ENCODE peak calls at places on chromosomes 3 and 15, in six cellular contexts. D, U, J, Z, W and X are unnamed samples.

GRCh38 chr15:100147828-100148227 is 193.9 kb downstream of the ADAMTS17 start:
- DNase-seq in D (no peak), U (no peak), J (no peak), Z (no peak), W (no peak), X (no peak)

GRCh38 chr3:150610785-150611184 is 7.7 kb downstream of the SELENOT start:
- DNase-seq in D (no peak), U (no peak), J (no peak), Z (no peak), W (no peak), X (no peak)

GRCh38 chr3:71168961-71169411 is 414.5 kb downstream of the FOXP1 start:
- DNase-seq in D (peak), U (no peak), J (no peak), Z (no peak), W (no peak), X (no peak)

GRCh38 chr3:116770815-116771450 is 61.4 kb downstream of the TUSC7 start:
- DNase-seq in D (peak), U (no peak), J (no peak), Z (peak), W (peak), X (peak)

GRCh38 chr15:78369161-78369560 is 29.0 kb downstream of the CRABP1 start:
- DNase-seq in D (no peak), U (no peak), J (no peak), Z (no peak), W (no peak), X (no peak)

GRCh38 chr3:12336099-12336498 is 47.2 kb downstream of the PPARG start:
- DNase-seq in D (no peak), U (no peak), J (no peak), Z (peak), W (no peak), X (no peak)

GRCh38 chr15:79543097-79543496 is 111.0 kb downstream of the MINAR1 start:
- DNase-seq in D (no peak), U (no peak), J (no peak), Z (no peak), W (no peak), X (no peak)

GRCh38 chr3:185318136-185318535 is 44.8 kb upstream of the MAP3K13 start:
- DNase-seq in D (peak), U (no peak), J (no peak), Z (no peak), W (peak), X (peak)

GRCh38 chr15:68277131-68277604 is 377 bp upstream of the FEM1B start:
- DNase-seq in D (peak), U (no peak), J (peak), Z (no peak), W (no peak), X (peak)

GRCh38 chr3:161559177-161559998 is 62.8 kb downstream of the OTOL1 start:
- DNase-seq in D (peak), U (no peak), J (no peak), Z (peak), W (no peak), X (peak)

GRCh38 chr3:188164248-188164687 is 10.3 kb downstream of the LPP start:
- DNase-seq in D (no peak), U (no peak), J (no peak), Z (no peak), W (no peak), X (peak)

GRCh38 chr3:126782554-126782953 is 78.5 kb downstream of the CHCHD6 start:
- DNase-seq in D (peak), U (no peak), J (no peak), Z (no peak), W (peak), X (peak)

GRCh38 chr3:126126292-126126691 is 42.4 kb upstream of the SLC41A3 start:
- DNase-seq in D (no peak), U (no peak), J (peak), Z (no peak), W (no peak), X (no peak)

GRCh38 chr3:117045143-117045542 is 335.6 kb downstream of the TUSC7 start:
- DNase-seq in D (peak), U (no peak), J (no peak), Z (no peak), W (no peak), X (peak)

GRCh38 chr3:161372321-161373260 is 1.3 kb upstream of the SPTSSB start:
- DNase-seq in D (no peak), U (no peak), J (peak), Z (no peak), W (no peak), X (peak)

GRCh38 chr15:94414921-94415320 is 183.6 kb downstream of the MCTP2 start:
- DNase-seq in D (no peak), U (no peak), J (no peak), Z (no peak), W (no peak), X (peak)

GRCh38 chr15:88256261-88257230 is at the start of gene NTRK3:
- DNase-seq in D (no peak), U (no peak), J (no peak), Z (peak), W (no peak), X (no peak)

GRCh38 chr3:43198791-43199644 is 87.3 kb upstream of the SNRK start:
- DNase-seq in D (peak), U (no peak), J (no peak), Z (no peak), W (no peak), X (no peak)

GRCh38 chr15:100005715-100006114 is 272.5 kb upstream of the LYSMD4 start:
- DNase-seq in D (no peak), U (no peak), J (no peak), Z (no peak), W (no peak), X (no peak)

GRCh38 chr15:42137461-42138261 is 18.8 kb downstream of the PLA2G4F start:
- DNase-seq in D (peak), U (no peak), J (no peak), Z (peak), W (no peak), X (peak)

GRCh38 chr3:126064627-126065258 is 19.2 kb downstream of the SLC41A3 start:
- DNase-seq in D (no peak), U (no peak), J (peak), Z (peak), W (no peak), X (no peak)

GRCh38 chr15:69931159-69931558 is 166.6 kb downstream of the TLE3 start:
- DNase-seq in D (no peak), U (no peak), J (no peak), Z (no peak), W (no peak), X (no peak)

GRCh38 chr3:101827211-101828174 is 21.8 kb upstream of the NFKBIZ start:
- DNase-seq in D (peak), U (peak), J (peak), Z (no peak), W (no peak), X (peak)

GRCh38 chr3:104080228-104080627 is 1286.5 kb upstream of the ALCAM start:
- DNase-seq in D (no peak), U (no peak), J (no peak), Z (no peak), W (no peak), X (no peak)

GRCh38 chr3:116064646-116065045 is 380.6 kb downstream of the LSAMP start:
- DNase-seq in D (peak), U (no peak), J (no peak), Z (no peak), W (no peak), X (peak)

GRCh38 chr15:61659571-61660190 is 400.6 kb downstream of the VPS13C start:
- DNase-seq in D (no peak), U (no peak), J (no peak), Z (no peak), W (no peak), X (no peak)

GRCh38 chr3:46979958-46980497 is 562 bp downstream of the NBEAL2 start:
- DNase-seq in D (no peak), U (no peak), J (peak), Z (no peak), W (no peak), X (no peak)

GRCh38 chr3:189132125-189132744 is 39.5 kb upstream of the TPRG1 start:
- DNase-seq in D (peak), U (peak), J (peak), Z (peak), W (peak), X (peak)

GRCh38 chr3:196645091-196645490 is 5.6 kb downstream of the NRROS start:
- DNase-seq in D (no peak), U (no peak), J (no peak), Z (peak), W (no peak), X (no peak)

GRCh38 chr3:111862974-111863373 is 3.9 kb downstream of the PHLDB2 start:
- DNase-seq in D (no peak), U (no peak), J (no peak), Z (no peak), W (no peak), X (no peak)

GRCh38 chr3:111863942-111864341 is 4.9 kb downstream of the PHLDB2 start:
- DNase-seq in D (peak), U (no peak), J (no peak), Z (no peak), W (no peak), X (no peak)

GRCh38 chr3:111867889-111868426 is 8.9 kb downstream of the PHLDB2 start:
- DNase-seq in D (no peak), U (no peak), J (no peak), Z (no peak), W (no peak), X (no peak)

GRCh38 chr3:111862415-111862814 is 3.4 kb downstream of the PHLDB2 start:
- DNase-seq in D (no peak), U (no peak), J (no peak), Z (no peak), W (no peak), X (no peak)

DNA sequence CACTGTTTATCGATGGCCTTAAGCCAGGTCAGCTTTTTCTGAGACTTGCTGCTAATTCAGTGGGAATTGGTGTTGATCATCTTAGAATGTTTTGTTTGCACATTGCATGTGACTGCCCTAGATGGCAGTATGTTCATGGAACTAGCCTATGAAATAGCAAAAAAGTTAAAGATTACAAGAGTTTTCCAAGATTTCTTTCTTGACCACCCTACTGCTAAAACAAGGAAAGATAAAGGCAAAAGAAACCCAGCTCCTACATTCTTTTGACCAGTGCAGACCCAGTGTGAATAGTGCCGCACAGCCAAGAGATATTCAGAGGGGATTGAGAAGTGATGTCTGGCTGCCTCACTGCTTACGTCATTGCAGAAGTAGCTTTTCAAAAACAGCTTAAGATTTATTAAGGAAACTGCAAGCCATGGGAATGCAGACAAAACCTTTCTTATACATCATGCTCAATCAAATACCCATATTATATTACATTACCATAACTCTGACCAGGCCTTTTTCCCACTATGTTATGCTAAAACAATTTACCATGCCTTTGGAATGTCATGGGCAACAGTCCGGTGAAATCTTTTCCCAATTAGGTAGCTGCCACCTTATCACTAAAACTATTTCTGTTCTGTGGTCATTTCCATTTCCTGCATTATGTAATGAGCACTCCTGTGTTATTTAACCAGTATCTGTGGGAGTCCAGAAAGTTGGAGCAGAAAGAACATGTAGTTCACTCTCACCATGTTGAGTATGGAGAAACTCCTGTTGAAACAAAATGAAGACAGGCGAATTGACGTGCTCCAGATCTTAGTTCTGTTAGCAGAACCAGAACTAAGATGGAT is 6.0 kb downstream of the PHLDB2 start:
- DNase-seq in D (peak), U (no peak), J (no peak), Z (no peak), W (peak), X (peak)
- TF ChIP-seq CTCF in D (peak), U (no peak), J (no peak), Z (no peak), W (peak), X (no peak)

DNA sequence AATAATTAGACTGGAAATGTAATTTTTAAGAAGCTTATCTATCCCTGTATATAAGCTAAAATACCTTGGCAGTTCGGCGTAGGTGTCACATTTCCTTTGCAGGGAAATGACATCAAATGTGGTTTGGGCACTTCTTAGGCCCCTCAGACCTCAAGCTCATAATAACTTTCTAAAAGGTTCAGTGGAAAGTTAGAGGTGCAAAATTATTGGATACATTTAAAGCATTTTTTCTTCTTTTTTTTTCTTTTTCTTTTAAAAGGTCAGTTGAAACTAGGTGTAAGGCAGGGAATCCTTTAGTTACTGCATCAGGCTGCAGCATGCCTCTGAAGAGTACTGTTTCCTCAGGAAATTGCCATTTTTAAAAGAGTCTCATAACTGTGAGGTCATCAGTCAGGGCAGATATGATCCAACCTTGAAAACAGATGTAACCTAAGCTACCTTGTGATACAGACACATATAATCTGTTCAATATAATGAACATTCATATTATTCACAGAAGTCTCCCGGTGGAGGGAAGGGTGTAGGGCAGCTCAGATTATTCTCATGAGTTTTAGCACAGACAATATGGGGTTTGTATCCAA is 4.8 kb downstream of the SACM1L start:
- DNase-seq in D (no peak), U (no peak), J (no peak), Z (no peak), W (no peak), X (peak)
- TF ChIP-seq CTCF in D (no peak), U (no peak), J (no peak), Z (no peak), W (no peak), X (no peak)

GRCh38 chr3:170836491-170836890 is 33.5 kb downstream of the RPL22L1 start:
- DNase-seq in D (no peak), U (no peak), J (no peak), Z (no peak), W (no peak), X (no peak)
- TF ChIP-seq CTCF in D (no peak), U (no peak), J (no peak), Z (no peak), W (no peak), X (no peak)

GRCh38 chr15:72339777-72340177 is 19.8 kb upstream of the CELF6 start:
- DNase-seq in D (peak), U (no peak), J (no peak), Z (peak), W (peak), X (peak)

GRCh38 chr15:72342385-72342784 is 22.4 kb upstream of the CELF6 start:
- DNase-seq in D (peak), U (peak), J (no peak), Z (peak), W (no peak), X (peak)

GRCh38 chr15:72340366-72340765 is 20.4 kb upstream of the CELF6 start:
- DNase-seq in D (peak), U (no peak), J (no peak), Z (no peak), W (no peak), X (no peak)

GRCh38 chr15:72338617-72339321 is 18.8 kb upstream of the CELF6 start:
- DNase-seq in D (peak), U (no peak), J (no peak), Z (peak), W (peak), X (no peak)

GRCh38 chr15:72341361-72341760 is 21.4 kb upstream of the CELF6 start:
- DNase-seq in D (no peak), U (no peak), J (no peak), Z (no peak), W (no peak), X (no peak)
- TF ChIP-seq CTCF in D (peak), U (no peak), J (no peak), Z (no peak), W (no peak), X (peak)

DNA sequence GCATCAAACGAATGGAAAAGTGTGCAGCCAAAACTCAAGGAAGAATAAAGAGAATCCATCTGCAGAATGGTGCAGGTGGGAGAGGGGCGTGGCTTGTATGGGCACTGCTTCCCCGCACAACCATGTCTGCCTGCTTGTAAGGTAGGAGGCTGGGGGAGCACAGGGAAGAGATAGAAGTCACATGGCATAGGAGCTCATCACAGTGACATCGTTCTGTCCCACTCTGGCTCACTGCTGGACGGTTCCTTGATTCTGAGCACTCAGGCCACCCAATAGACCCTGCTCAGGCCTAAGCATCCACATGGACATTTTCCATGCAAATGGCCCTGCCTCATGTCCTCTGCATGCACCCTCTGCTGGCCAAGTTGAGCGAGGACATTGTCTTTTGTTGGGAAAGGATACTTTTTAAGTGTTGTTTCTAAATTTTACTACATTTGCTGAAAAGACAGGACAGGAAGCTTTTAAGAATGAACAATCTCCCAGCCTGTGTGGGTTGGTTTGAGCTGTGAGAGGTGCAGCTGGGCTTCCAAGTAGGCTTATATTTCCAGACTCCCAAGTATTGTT is 3.1 kb downstream of the MYLK start:
- DNase-seq in D (peak), U (no peak), J (no peak), Z (no peak), W (no peak), X (peak)
- TF ChIP-seq CTCF in D (peak), U (no peak), J (peak), Z (peak), W (peak), X (peak)

GRCh38 chr3:142129516-142130171 is 19.7 kb downstream of the TFDP2 start:
- DNase-seq in D (no peak), U (no peak), J (no peak), Z (no peak), W (no peak), X (no peak)
- TF ChIP-seq CTCF in D (peak), U (no peak), J (no peak), Z (no peak), W (no peak), X (peak)

GRCh38 chr3:36707623-36708409 is 56.5 kb downstream of the DCLK3 start:
- DNase-seq in D (peak), U (no peak), J (no peak), Z (peak), W (no peak), X (peak)
- TF ChIP-seq CTCF in D (peak), U (no peak), J (no peak), Z (peak), W (peak), X (peak)